ENCODE peak calls at places on chromosomes 12 and 14, in ten cellular contexts. Z is IMR-90; M is CD8-positive, alpha-beta memory T cell; N is left ventricle myocardium inferior; X is MM.1S; U is sigmoid colon; F is stomach; T is tibial nerve; K is GM23248; G is uterus. H is an unnamed sample. For H3K9me3 and H3K4me1, the result is how much of the 10 kb centered on the place peaks cover.

GRCh38 chr14:72855913-72856312 is 38.0 kb downstream of the DPF3 start:
- DNase-seq in Z (peak), M (no peak), N (no peak), X (no peak), U (no peak), F (no peak), T (no peak), K (peak), G (no peak), H (no peak)

GRCh38 chr14:95231966-95232365 is 74.6 kb upstream of the DICER1 start:
- DNase-seq in Z (no peak), M (no peak), N (no peak), X (no peak), U (no peak), F (no peak), T (no peak), K (peak), G (no peak), H (no peak)

GRCh38 chr12:64752833-64753238 is 6.4 kb downstream of the GNS start:
- DNase-seq in Z (no peak), M (no peak), N (no peak), X (no peak), U (no peak), F (no peak), T (peak), K (no peak), G (no peak), H (no peak)

GRCh38 chr12:46110928-46111699 is 120.7 kb upstream of the SCAF11 start:
- DNase-seq in Z (no peak), M (no peak), N (no peak), X (peak), U (no peak), F (no peak), T (no peak), K (no peak), G (no peak), H (no peak)

GRCh38 chr14:51283402-51283825 is 43.4 kb downstream of the TMX1 start:
- DNase-seq in Z (peak), M (no peak), N (no peak), X (peak), U (no peak), F (no peak), T (peak), K (peak), G (no peak), H (peak)

GRCh38 chr14:38481939-38482678 is 226.2 kb upstream of the CLEC14A start:
- DNase-seq in Z (peak), M (no peak), N (no peak), X (no peak), U (no peak), F (no peak), T (no peak), K (peak), G (no peak), H (no peak)

GRCh38 chr14:95838862-95839261 is 37.8 kb upstream of the TUNAR start:
- DNase-seq in Z (no peak), M (no peak), N (no peak), X (no peak), U (no peak), F (no peak), T (no peak), K (no peak), G (no peak), H (no peak)

GRCh38 chr12:26496170-26496569 is 300.8 kb downstream of the SSPN start:
- DNase-seq in Z (no peak), M (no peak), N (no peak), X (no peak), U (no peak), F (no peak), T (no peak), K (peak), G (no peak), H (no peak)

GRCh38 chr14:25411933-25412757 is 362.2 kb upstream of the STXBP6 start:
- DNase-seq in Z (no peak), M (no peak), N (no peak), X (peak), U (peak), F (no peak), T (no peak), K (peak), G (no peak), H (peak)

GRCh38 chr12:100375023-100375737 is 18.3 kb downstream of the SLC17A8 start:
- DNase-seq in Z (peak), M (no peak), N (peak), X (no peak), U (peak), F (peak), T (peak), K (peak), G (peak), H (no peak)

GRCh38 chr12:53974084-53975018 is at the start of gene HOTAIR:
- DNase-seq in Z (no peak), M (peak), N (no peak), X (no peak), U (no peak), F (no peak), T (no peak), K (peak), G (peak), H (no peak)

GRCh38 chr12:78797201-78797931 is 67.2 kb upstream of the SYT1 start:
- DNase-seq in Z (peak), M (no peak), N (no peak), X (no peak), U (no peak), F (no peak), T (no peak), K (peak), G (no peak), H (no peak)

GRCh38 chr14:88026890-88027289 is 22.0 kb downstream of the GPR65 start:
- DNase-seq in Z (no peak), M (no peak), N (no peak), X (no peak), U (no peak), F (no peak), T (no peak), K (no peak), G (no peak), H (peak)

GRCh38 chr14:68111733-68112270 is 292.2 kb downstream of the RAD51B start:
- DNase-seq in Z (no peak), M (no peak), N (no peak), X (no peak), U (no peak), F (no peak), T (no peak), K (no peak), G (no peak), H (no peak)

GRCh38 chr12:50402270-50403000 is 1.8 kb downstream of the LARP4 start:
- DNase-seq in Z (no peak), M (no peak), N (no peak), X (no peak), U (no peak), F (no peak), T (no peak), K (peak), G (no peak), H (no peak)

GRCh38 chr14:103519043-103519836 is 3.4 kb downstream of the CKB start:
- DNase-seq in Z (no peak), M (no peak), N (peak), X (no peak), U (peak), F (peak), T (no peak), K (peak), G (peak), H (no peak)

GRCh38 chr14:77605392-77605978 is 11.0 kb downstream of the SPTLC2 start:
- DNase-seq in Z (no peak), M (no peak), N (no peak), X (no peak), U (no peak), F (no peak), T (no peak), K (no peak), G (no peak), H (no peak)

GRCh38 chr12:120013659-120014380 is 24.8 kb downstream of the BICDL1 start:
- DNase-seq in Z (no peak), M (no peak), N (no peak), X (no peak), U (no peak), F (no peak), T (no peak), K (no peak), G (no peak), H (peak)

GRCh38 chr12:93186131-93186530 is 191.6 kb upstream of the NUDT4 start:
- DNase-seq in Z (peak), M (no peak), N (no peak), X (no peak), U (no peak), F (no peak), T (no peak), K (peak), G (no peak), H (no peak)

GRCh38 chr12:100211698-100212097 is 11.1 kb downstream of the ACTR6 start:
- DNase-seq in Z (no peak), M (no peak), N (no peak), X (no peak), U (no peak), F (no peak), T (no peak), K (no peak), G (no peak), H (no peak)

GRCh38 chr14:52263190-52263589 is 4.3 kb upstream of the PTGDR start:
- DNase-seq in Z (no peak), M (no peak), N (no peak), X (no peak), U (no peak), F (no peak), T (no peak), K (no peak), G (no peak), H (no peak)

GRCh38 chr12:16881986-16882385 is 276.0 kb upstream of the LMO3 start:
- DNase-seq in Z (no peak), M (no peak), N (no peak), X (no peak), U (no peak), F (no peak), T (no peak), K (no peak), G (no peak), H (no peak)

GRCh38 chr14:58813745-58814144 is 176.0 kb downstream of the DACT1 start:
- DNase-seq in Z (no peak), M (no peak), N (no peak), X (no peak), U (no peak), F (no peak), T (no peak), K (no peak), G (no peak), H (no peak)

GRCh38 chr14:92956961-92957360 is 34.0 kb downstream of the CHGA start:
- DNase-seq in Z (no peak), M (no peak), N (no peak), X (no peak), U (no peak), F (no peak), T (no peak), K (no peak), G (no peak), H (no peak)

DNA sequence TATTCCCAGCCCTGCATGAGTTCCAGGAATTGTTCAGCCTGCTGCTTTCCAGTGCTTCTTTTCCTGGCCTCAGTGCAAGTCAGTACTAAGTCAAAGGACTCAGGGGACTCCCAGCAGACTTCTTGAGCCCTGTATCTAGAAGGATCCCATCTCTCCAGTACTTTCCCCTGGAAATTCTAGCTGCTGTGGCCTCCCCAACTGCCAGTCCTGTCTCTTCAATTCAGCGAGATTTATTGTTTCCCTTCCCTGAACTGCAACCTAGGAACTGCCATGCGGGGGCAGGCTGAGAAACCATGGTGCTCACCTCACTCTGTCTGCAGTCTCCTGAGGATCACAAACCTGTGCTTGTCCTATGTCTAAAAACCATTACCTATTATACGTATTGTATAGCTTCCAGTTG is 31.8 kb downstream of the ZNF605 start:
- DNase-seq in Z (no peak), M (no peak), N (no peak), X (no peak), U (no peak), F (no peak), T (no peak), K (no peak), G (no peak), H (no peak)
- H3K9me3 ChIP-seq in Z (half or more), M (half or more), N (half or more), X (under half), U (under half), F (half or more), T (under half), K (under half), G (half or more), H (under half)

GRCh38 chr12:106773286-106773685 is 1.2 kb upstream of the RIC8B start:
- DNase-seq in Z (no peak), M (no peak), N (no peak), X (no peak), U (no peak), F (no peak), T (no peak), K (no peak), G (no peak), H (no peak)
- H3K27ac ChIP-seq in Z (peak), M (no peak), N (peak), X (no peak), U (peak), F (peak), T (peak), K (peak), G (peak), H (no peak)

GRCh38 chr12:57235728-57236131 is 6.2 kb downstream of the SHMT2 start:
- DNase-seq in Z (no peak), M (no peak), N (no peak), X (no peak), U (no peak), F (no peak), T (no peak), K (no peak), G (no peak), H (no peak)

GRCh38 chr12:57233357-57234232 is 4.1 kb downstream of the SHMT2 start:
- DNase-seq in Z (peak), M (no peak), N (peak), X (no peak), U (no peak), F (no peak), T (no peak), K (peak), G (no peak), H (no peak)

GRCh38 chr12:57235012-57235727 is 5.7 kb downstream of the SHMT2 start:
- DNase-seq in Z (peak), M (no peak), N (peak), X (no peak), U (peak), F (peak), T (no peak), K (no peak), G (peak), H (no peak)

GRCh38 chr12:57234233-57234570 is 4.7 kb downstream of the SHMT2 start:
- DNase-seq in Z (no peak), M (no peak), N (no peak), X (no peak), U (no peak), F (no peak), T (no peak), K (no peak), G (no peak), H (no peak)

DNA sequence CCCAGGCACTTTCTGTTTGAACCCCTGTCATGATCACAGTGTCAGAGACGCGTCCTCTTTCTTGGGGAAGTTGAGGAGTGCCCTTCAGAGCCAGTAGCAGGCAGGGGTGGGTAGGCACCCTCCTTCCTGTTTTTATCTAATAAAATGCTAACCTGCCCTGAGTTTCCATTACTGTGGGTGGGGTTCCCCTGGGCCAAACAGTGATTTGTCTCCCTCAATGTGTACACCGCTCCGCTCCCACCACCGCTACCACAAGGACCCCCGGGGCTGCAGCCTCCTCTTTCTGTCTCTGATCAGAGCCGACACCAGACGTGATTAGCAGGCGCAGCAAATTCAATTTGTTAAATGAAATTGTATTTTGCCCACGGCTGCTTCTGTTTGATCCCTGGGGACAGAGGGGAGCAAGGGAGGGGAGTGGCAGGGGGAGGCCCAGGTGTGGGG is 5.1 kb downstream of the SHMT2 start:
- DNase-seq in Z (no peak), M (no peak), N (no peak), X (no peak), U (no peak), F (no peak), T (no peak), K (no peak), G (no peak), H (no peak)
- H3K4me1 ChIP-seq in Z (under half), M (under half), N (half or more), X (under half), U (under half), F (half or more), T (half or more), K (under half), G (under half), H (half or more)

GRCh38 chr12:57654042-57654441 is 21.0 kb upstream of the B4GALNT1 start:
- DNase-seq in Z (no peak), M (no peak), N (no peak), X (no peak), U (no peak), F (no peak), T (no peak), K (no peak), G (no peak), H (no peak)

GRCh38 chr12:57661376-57661775 is 28.4 kb upstream of the B4GALNT1 start:
- DNase-seq in Z (no peak), M (no peak), N (no peak), X (no peak), U (no peak), F (no peak), T (no peak), K (no peak), G (no peak), H (no peak)

GRCh38 chr12:57657744-57658143 is 24.7 kb upstream of the B4GALNT1 start:
- DNase-seq in Z (peak), M (no peak), N (no peak), X (no peak), U (peak), F (peak), T (peak), K (peak), G (no peak), H (no peak)

GRCh38 chr12:57655541-57656240 is 22.7 kb upstream of the B4GALNT1 start:
- DNase-seq in Z (no peak), M (no peak), N (no peak), X (no peak), U (no peak), F (no peak), T (no peak), K (no peak), G (no peak), H (no peak)

GRCh38 chr12:57658890-57659289 is 25.9 kb upstream of the B4GALNT1 start:
- DNase-seq in Z (no peak), M (no peak), N (no peak), X (no peak), U (no peak), F (no peak), T (no peak), K (no peak), G (no peak), H (no peak)
- H3K9me3 ChIP-seq in Z (under half), M (under half), N (under half), X (under half), U (under half), F (under half), T (under half), K (under half), G (under half), H (under half)

GRCh38 chr12:3896851-3897351 is 23.7 kb upstream of the PARP11 start:
- DNase-seq in Z (no peak), M (no peak), N (no peak), X (no peak), U (no peak), F (no peak), T (no peak), K (peak), G (no peak), H (no peak)
- H3K27ac ChIP-seq in Z (no peak), M (no peak), N (peak), X (no peak), U (no peak), F (peak), T (no peak), K (no peak), G (no peak), H (peak)

H was measured in CD4-positive, alpha-beta memory T cell.